ENCODE peak calls at places on chromosome 16, in four cellular contexts. C is PC-3, G is fibroblast of lung, Y is OCI-LY7. I is an unnamed sample. For H3K79me2, the result is how much of the 10 kb centered on the place peaks cover.

GRCh38 chr16:48013476-48013875 is 142.3 kb downstream of the ABCC12 start:
- DNase-seq in C (peak), G (peak), Y (no peak), I (no peak)

GRCh38 chr16:5665770-5666169 is 568.2 kb upstream of the EEF2KMT start:
- DNase-seq in C (no peak), G (no peak), Y (no peak), I (no peak)

GRCh38 chr16:23509441-23509754 is 896 bp downstream of the GGA2 start:
- DNase-seq in C (no peak), G (no peak), Y (peak), I (no peak)

GRCh38 chr16:4411684-4412083 is 4.7 kb downstream of the CORO7 start:
- DNase-seq in C (no peak), G (no peak), Y (no peak), I (no peak)

GRCh38 chr16:55876854-55877253 is 1.7 kb upstream of the CES5A start:
- DNase-seq in C (no peak), G (peak), Y (no peak), I (no peak)

GRCh38 chr16:69494993-69495392 is 70.6 kb downstream of the CYB5B start:
- DNase-seq in C (peak), G (no peak), Y (peak), I (peak)

GRCh38 chr16:15782573-15783365 is 74.1 kb downstream of the MYH11 start:
- DNase-seq in C (no peak), G (peak), Y (no peak), I (no peak)

GRCh38 chr16:80100186-80100585 is 440.6 kb upstream of the DYNLRB2 start:
- DNase-seq in C (no peak), G (peak), Y (no peak), I (no peak)

GRCh38 chr16:11383481-11384183 is 38.4 kb downstream of the RMI2 start:
- DNase-seq in C (no peak), G (no peak), Y (no peak), I (no peak)

GRCh38 chr16:5042574-5043171 is 8.9 kb upstream of the NAGPA start:
- DNase-seq in C (peak), G (peak), Y (no peak), I (peak)

GRCh38 chr16:72072514-72073342 is 9.7 kb downstream of the HPR start:
- DNase-seq in C (no peak), G (peak), Y (no peak), I (peak)

GRCh38 chr16:84361546-84361945 is 6.8 kb upstream of the ATP2C2 start:
- DNase-seq in C (peak), G (no peak), Y (no peak), I (peak)

GRCh38 chr16:49472598-49472997 is 99.0 kb downstream of the C16orf78 start:
- DNase-seq in C (no peak), G (no peak), Y (no peak), I (no peak)

GRCh38 chr16:22659933-22660332 is 149.2 kb downstream of the NPIPB5 start:
- DNase-seq in C (peak), G (no peak), Y (no peak), I (no peak)

GRCh38 chr16:71965223-71965622 is 35.0 kb downstream of the PKD1L3 start:
- DNase-seq in C (no peak), G (no peak), Y (no peak), I (no peak)

GRCh38 chr16:89378947-89379771 is 111.2 kb downstream of the ANKRD11 start:
- DNase-seq in C (no peak), G (no peak), Y (peak), I (peak)

GRCh38 chr16:50982808-50983207 is 168.3 kb downstream of the SALL1 start:
- DNase-seq in C (no peak), G (no peak), Y (no peak), I (no peak)

GRCh38 chr16:8168016-8168415 is 422.3 kb downstream of the TMEM114 start:
- DNase-seq in C (no peak), G (no peak), Y (no peak), I (no peak)

GRCh38 chr16:72609933-72610332 is 438.0 kb upstream of the PMFBP1 start:
- DNase-seq in C (no peak), G (no peak), Y (peak), I (no peak)

GRCh38 chr16:83356986-83357385 is 450.8 kb upstream of the HSBP1 start:
- DNase-seq in C (no peak), G (no peak), Y (no peak), I (no peak)

GRCh38 chr16:74713325-74713724 is 12.7 kb upstream of the MLKL start:
- DNase-seq in C (no peak), G (no peak), Y (no peak), I (no peak)

GRCh38 chr16:49330562-49331201 is 42.9 kb upstream of the C16orf78 start:
- DNase-seq in C (no peak), G (no peak), Y (peak), I (no peak)

GRCh38 chr16:88914750-88915368 is 48.4 kb upstream of the PABPN1L start:
- DNase-seq in C (no peak), G (peak), Y (no peak), I (peak)

GRCh38 chr16:10931133-10931532 is 11.1 kb downstream of the DEXI start:
- DNase-seq in C (no peak), G (no peak), Y (no peak), I (no peak)

GRCh38 chr16:71894229-71894920 is 956 bp upstream of the IST1 start:
- DNase-seq in C (peak), G (peak), Y (peak), I (peak)

GRCh38 chr16:69417537-69418199 is 6.8 kb upstream of the CYB5B start:
- DNase-seq in C (peak), G (peak), Y (no peak), I (peak)

GRCh38 chr16:20854963-20855362 is 45.2 kb downstream of the DCUN1D3 start:
- DNase-seq in C (no peak), G (no peak), Y (no peak), I (no peak)

GRCh38 chr16:19223235-19223847 is 55.3 kb downstream of the SYT17 start:
- DNase-seq in C (peak), G (no peak), Y (peak), I (peak)

GRCh38 chr16:84603115-84603816 is 14.6 kb downstream of the COTL1 start:
- DNase-seq in C (peak), G (peak), Y (no peak), I (peak)

GRCh38 chr16:89072216-89073130 is 21.2 kb upstream of the ACSF3 start:
- DNase-seq in C (no peak), G (no peak), Y (no peak), I (peak)

GRCh38 chr16:11759163-11759834 is 16.6 kb upstream of the TXNDC11 start:
- DNase-seq in C (no peak), G (no peak), Y (no peak), I (no peak)

GRCh38 chr16:72976747-72977064 is 71.2 kb downstream of the ZFHX3 start:
- DNase-seq in C (no peak), G (no peak), Y (no peak), I (no peak)

GRCh38 chr16:86078121-86078600 is 179.2 kb downstream of the IRF8 start:
- DNase-seq in C (no peak), G (peak), Y (no peak), I (no peak)

GRCh38 chr16:46916980-46917379 is 32.8 kb downstream of the GPT2 start:
- DNase-seq in C (no peak), G (no peak), Y (peak), I (peak)

GRCh38 chr16:12348733-12349704 is 372.5 kb downstream of the SNX29 start:
- DNase-seq in C (no peak), G (no peak), Y (peak), I (no peak)

GRCh38 chr16:10827691-10828341 is 9.2 kb upstream of the TVP23A start:
- DNase-seq in C (peak), G (peak), Y (no peak), I (peak)

GRCh38 chr16:78478267-78478821 is 378.9 kb downstream of the WWOX start:
- DNase-seq in C (no peak), G (no peak), Y (no peak), I (no peak)

GRCh38 chr16:8625491-8626087 is 4.1 kb downstream of the METTL22 start:
- DNase-seq in C (no peak), G (no peak), Y (no peak), I (no peak)

DNA sequence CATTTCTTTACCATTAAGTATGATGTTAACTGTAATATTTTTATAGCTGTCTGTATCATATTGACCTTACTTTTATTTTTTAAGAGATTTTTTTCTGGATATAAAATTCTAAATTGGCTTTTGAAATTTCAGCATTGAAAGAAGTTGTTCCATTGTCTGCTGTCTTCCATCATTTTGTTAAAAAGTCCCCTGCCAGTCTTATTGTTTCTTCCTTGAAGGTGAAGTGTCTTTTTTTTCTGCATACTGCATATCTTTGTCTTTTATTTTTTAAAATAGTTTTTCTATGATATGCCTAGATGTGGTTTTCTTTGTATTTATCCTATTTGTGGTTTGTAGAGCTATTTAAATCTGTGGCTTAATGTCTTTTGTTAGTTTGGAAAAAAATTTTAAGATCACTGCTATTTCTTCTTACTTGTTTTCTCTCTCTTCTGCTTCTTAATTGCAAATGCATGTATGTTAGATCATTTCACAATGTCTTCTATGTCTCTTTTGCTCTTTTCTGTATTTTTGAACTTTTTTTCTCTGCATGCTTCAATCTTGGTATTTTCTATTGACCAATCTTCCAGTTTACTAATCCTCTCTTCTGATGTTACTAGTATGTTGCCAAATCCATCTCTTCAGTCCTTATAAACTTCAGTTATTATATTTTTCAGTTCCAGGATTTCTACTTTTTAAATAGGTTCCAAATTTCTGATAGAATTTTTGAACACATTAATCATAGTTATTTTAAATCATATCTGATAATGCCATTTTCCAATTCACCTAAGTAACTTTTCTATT is 20.2 kb downstream of the IL21R start:
- DNase-seq in C (no peak), G (no peak), Y (peak), I (no peak)
- H3K79me2 ChIP-seq in C (under half), G (under half), Y (under half), I (under half)

DNA sequence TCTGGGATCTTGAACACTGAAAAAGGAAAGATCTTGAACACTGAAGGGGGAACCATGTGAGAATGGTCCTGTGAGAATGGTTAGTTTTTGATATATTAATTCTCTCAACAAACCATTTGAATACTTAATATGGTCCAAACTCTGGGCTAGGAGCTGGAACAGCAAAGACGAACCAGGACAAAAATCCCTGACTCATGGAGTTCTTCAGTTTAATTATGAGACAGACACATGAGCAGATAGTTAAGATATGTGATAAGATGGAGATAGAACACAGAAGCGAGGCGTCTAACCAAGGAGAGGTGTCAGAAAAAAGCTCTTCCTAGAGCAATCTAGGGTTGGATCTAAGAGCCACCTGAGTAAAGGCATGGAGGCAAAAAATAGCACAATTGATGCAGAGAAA is 1.6 kb downstream of the CKLF start:
- DNase-seq in C (no peak), G (no peak), Y (no peak), I (no peak)
- H3K79me2 ChIP-seq in C (under half), G (under half), Y (under half), I (half or more)

GRCh38 chr16:65180986-65181710 is 59.3 kb upstream of the CDH11 start:
- DNase-seq in C (no peak), G (no peak), Y (no peak), I (peak)
- H3K79me2 ChIP-seq in C (under half), G (under half), Y (under half), I (under half)

DNA sequence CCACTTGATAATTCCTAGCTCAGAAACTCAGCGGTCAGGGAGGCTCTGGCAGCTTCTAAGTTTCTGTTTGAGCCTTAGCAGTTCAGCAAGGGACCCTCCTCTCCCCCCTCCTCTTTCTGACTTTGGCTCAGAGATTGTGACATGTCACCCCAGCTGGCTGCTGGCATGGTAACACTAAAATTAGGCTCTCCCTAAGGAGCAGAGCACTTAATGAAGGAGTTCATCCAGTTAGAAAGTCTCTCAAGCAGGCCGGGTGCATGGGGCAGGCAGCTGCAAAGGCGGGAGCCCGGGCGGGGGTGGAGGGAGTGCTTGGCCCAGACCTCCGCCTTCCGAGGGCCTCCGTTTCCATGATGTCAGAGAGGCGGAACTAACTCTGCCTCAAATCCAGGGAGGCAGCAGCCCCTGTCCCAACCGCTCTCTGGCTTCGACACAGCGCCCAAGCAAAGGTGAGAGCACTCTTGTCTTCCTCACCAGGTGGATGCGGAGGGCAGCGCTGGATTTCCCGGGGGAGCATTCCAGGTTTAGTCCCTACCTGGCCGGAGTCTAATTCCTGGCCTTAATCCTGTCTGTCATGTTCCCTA is 128.0 kb upstream of the PLCG2 start:
- DNase-seq in C (no peak), G (peak), Y (no peak), I (no peak)
- H3K79me2 ChIP-seq in C (under half), G (under half), Y (under half), I (under half)

DNA sequence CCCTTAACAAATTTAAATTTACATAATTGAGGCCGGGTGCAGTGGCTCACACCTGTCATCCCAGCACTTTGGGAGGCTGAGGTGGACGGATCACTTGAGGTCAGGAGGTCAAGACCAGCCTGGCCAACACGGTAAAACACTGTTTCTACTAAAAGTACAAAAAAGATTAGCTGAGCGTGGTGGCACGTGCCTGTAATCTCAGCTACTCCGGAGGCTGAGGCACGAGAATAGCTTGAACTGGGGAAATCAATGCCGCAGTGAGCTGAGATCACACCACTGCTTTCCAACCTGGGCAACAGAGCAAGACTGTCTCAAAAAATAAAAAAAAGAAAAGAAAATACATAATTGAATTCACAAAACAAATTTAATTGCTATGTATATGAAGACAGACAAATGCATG is 56.3 kb upstream of the KIFC3 start:
- DNase-seq in C (no peak), G (no peak), Y (no peak), I (no peak)
- H3K79me2 ChIP-seq in C (under half), G (under half), Y (under half), I (under half)